ENCODE peak calls at places on chromosomes 11 and 22, in nine cellular contexts. D is KBM-7; X is activated CD8-positive, alpha-beta memory T cell treated with anti-CD3 and anti-CD28 coated beads for 4 hours; Z is OCI-M1; J is lower leg skin; Q is fibroblast of pulmonary artery; A is HCT116; H is fibroblast of the conjunctiva; I is head of caudate nucleus. P is an unnamed sample.

GRCh38 chr11:2300936-2301630 is 635 bp downstream of the C11orf21 start:
- DNase-seq in D (peak; percentile 44), X (no peak), Z (peak; percentile 54), J (no peak), Q (no peak), A (no peak), H (no peak), I (no peak), P (no peak)

GRCh38 chr11:65787649-65788622 is 1.1 kb downstream of the OVOL1 start:
- DNase-seq in D (peak; percentile 62), X (no peak), Z (no peak), J (no peak), Q (no peak), A (no peak), H (no peak), I (no peak), P (no peak)

GRCh38 chr22:38016182-38017078 is 32.1 kb upstream of the SOX10 start:
- DNase-seq in D (no peak), X (no peak), Z (no peak), J (no peak), Q (peak; percentile 78), A (no peak), H (no peak), I (peak; percentile 93), P (peak; percentile 87)

GRCh38 chr22:21764038-21764804 is 28.6 kb upstream of the YPEL1 start:
- DNase-seq in D (no peak), X (no peak), Z (no peak), J (no peak), Q (no peak), A (no peak), H (no peak), I (no peak), P (no peak)

GRCh38 chr22:49968831-49969661 is 8.5 kb downstream of the PIM3 start:
- DNase-seq in D (no peak), X (no peak), Z (no peak), J (no peak), Q (no peak), A (no peak), H (no peak), I (peak; percentile 32), P (no peak)

GRCh38 chr11:58576792-58577440 is 1.3 kb upstream of the LPXN start:
- DNase-seq in D (peak; percentile 65), X (no peak), Z (peak; percentile 63), J (no peak), Q (peak; percentile 62), A (no peak), H (peak; percentile 31), I (no peak), P (no peak)

GRCh38 chr11:128530119-128531091 is 57.0 kb downstream of the ETS1 start:
- DNase-seq in D (no peak), X (no peak), Z (no peak), J (no peak), Q (peak; percentile 98), A (no peak), H (peak; percentile 97), I (no peak), P (no peak)

GRCh38 chr11:70517996-70518907 is 119.9 kb downstream of the CTTN start:
- DNase-seq in D (no peak), X (no peak), Z (no peak), J (no peak), Q (no peak), A (no peak), H (no peak), I (no peak), P (no peak)

GRCh38 chr22:38413085-38414008 is 41.7 kb downstream of the KCNJ4 start:
- DNase-seq in D (no peak), X (no peak), Z (no peak), J (no peak), Q (no peak), A (no peak), H (no peak), I (peak; percentile 60), P (no peak)

GRCh38 chr11:127996825-127997224 is 590.5 kb downstream of the ETS1 start:
- DNase-seq in D (no peak), X (no peak), Z (no peak), J (no peak), Q (peak; percentile 50), A (no peak), H (no peak), I (no peak), P (no peak)

GRCh38 chr22:41048791-41049717 is 43.3 kb upstream of the EP300 start:
- DNase-seq in D (no peak), X (no peak), Z (peak; percentile 21), J (peak; percentile 34), Q (peak; percentile 76), A (no peak), H (peak; percentile 57), I (peak; percentile 43), P (peak; percentile 17)

GRCh38 chr11:83162377-83162776 is 5.4 kb downstream of the PCF11 start:
- DNase-seq in D (no peak), X (no peak), Z (peak; percentile 79), J (no peak), Q (no peak), A (no peak), H (no peak), I (no peak), P (no peak)

GRCh38 chr11:71357414-71357813 is 90.8 kb downstream of the DHCR7 start:
- DNase-seq in D (no peak), X (no peak), Z (no peak), J (no peak), Q (no peak), A (no peak), H (no peak), I (no peak), P (no peak)

GRCh38 chr11:63212742-63213141 is 30.7 kb downstream of the SLC22A25 start:
- DNase-seq in D (peak; percentile 54), X (no peak), Z (peak; percentile 63), J (no peak), Q (peak; percentile 31), A (peak; percentile 10), H (no peak), I (no peak), P (no peak)

GRCh38 chr22:44913198-44913983 is 96.4 kb downstream of the PHF21B start:
- DNase-seq in D (no peak), X (no peak), Z (no peak), J (no peak), Q (no peak), A (no peak), H (no peak), I (no peak), P (no peak)

GRCh38 chr22:17366830-17367229 is 2.4 kb upstream of the CECR2 start:
- DNase-seq in D (peak; percentile 45), X (no peak), Z (no peak), J (no peak), Q (no peak), A (peak; percentile 18), H (no peak), I (no peak), P (no peak)

GRCh38 chr11:78161937-78162336 is 22.5 kb upstream of the ALG8 start:
- DNase-seq in D (no peak), X (no peak), Z (no peak), J (no peak), Q (peak; percentile 44), A (no peak), H (no peak), I (no peak), P (no peak)

GRCh38 chr11:26037716-26038115 is 294.2 kb upstream of the ANO3 start:
- DNase-seq in D (no peak), X (no peak), Z (no peak), J (no peak), Q (no peak), A (no peak), H (no peak), I (no peak), P (no peak)

GRCh38 chr22:45503816-45504702 is 1.4 kb downstream of the FBLN1 start:
- DNase-seq in D (no peak), X (no peak), Z (no peak), J (peak; percentile 16), Q (peak; percentile 33), A (no peak), H (no peak), I (no peak), P (no peak)

GRCh38 chr11:827146-827860 is 416 bp upstream of the CRACR2B start:
- DNase-seq in D (no peak), X (no peak), Z (peak; percentile 50), J (no peak), Q (no peak), A (no peak), H (no peak), I (no peak), P (no peak)

GRCh38 chr11:11895672-11896071 is 53.9 kb downstream of the USP47 start:
- DNase-seq in D (peak; percentile 15), X (no peak), Z (peak; percentile 11), J (no peak), Q (peak; percentile 26), A (no peak), H (no peak), I (no peak), P (no peak)

GRCh38 chr11:125514336-125515101 is 18.5 kb upstream of the FEZ1 start:
- DNase-seq in D (peak; percentile 97), X (peak; percentile 45), Z (peak; percentile 94), J (no peak), Q (peak; percentile 89), A (no peak), H (no peak), I (no peak), P (no peak)

GRCh38 chr11:18727499-18728236 is 1.7 kb upstream of the IGSF22 start:
- DNase-seq in D (peak; percentile 55), X (no peak), Z (peak; percentile 67), J (no peak), Q (peak; percentile 36), A (peak; percentile 35), H (no peak), I (no peak), P (no peak)

GRCh38 chr11:64767344-64768299 is 7.8 kb upstream of the PYGM start:
- DNase-seq in D (peak; percentile 66), X (peak; percentile 60), Z (peak; percentile 60), J (no peak), Q (peak; percentile 80), A (peak; percentile 45), H (no peak), I (peak; percentile 71), P (peak; percentile 20)

GRCh38 chr22:22400964-22401363 is 107.6 kb downstream of the ZNF280B start:
- DNase-seq in D (no peak), X (no peak), Z (no peak), J (no peak), Q (no peak), A (no peak), H (no peak), I (no peak), P (no peak)

GRCh38 chr11:75931124-75931523 is 116.1 kb downstream of the UVRAG start:
- DNase-seq in D (no peak), X (no peak), Z (no peak), J (no peak), Q (peak; percentile 26), A (no peak), H (no peak), I (no peak), P (no peak)